ENCODE peak calls at places on chromosomes 13 and 19, in six cellular contexts. O is effector CD4-positive, alpha-beta T cell; Q is stimulated activated CD8-positive, alpha-beta memory T cell treated with anti-CD3 and anti-CD28 coated beads, Interleukin-7, amount 100 ng/mL, for 48 hours; A is Calu3; K is A549; D is uterus. W is an unnamed sample.

GRCh38 chr19:1663854-1664253 is 11.4 kb upstream of the TCF3 start:
- DNase-seq in O (no peak), Q (peak), A (no peak), K (no peak), D (no peak), W (no peak)

GRCh38 chr19:13347351-13347750 is 158.9 kb downstream of the CACNA1A start:
- DNase-seq in O (no peak), Q (no peak), A (no peak), K (no peak), D (no peak), W (no peak)

GRCh38 chr19:29596885-29597525 is 9.1 kb upstream of the POP4 start:
- DNase-seq in O (no peak), Q (no peak), A (peak), K (peak), D (no peak), W (no peak)

GRCh38 chr19:54444737-54445136 is 4.3 kb upstream of the LENG8 start:
- DNase-seq in O (no peak), Q (no peak), A (no peak), K (no peak), D (no peak), W (no peak)

GRCh38 chr13:49683489-49683888 is 7.8 kb downstream of the EBPL start:
- DNase-seq in O (no peak), Q (no peak), A (no peak), K (no peak), D (no peak), W (no peak)

GRCh38 chr13:21061077-21061945 is at the start of gene LATS2:
- DNase-seq in O (peak), Q (peak), A (peak), K (peak), D (peak), W (peak)

GRCh38 chr19:35946203-35946602 is 10.0 kb downstream of the LRFN3 start:
- DNase-seq in O (no peak), Q (no peak), A (no peak), K (no peak), D (no peak), W (no peak)

GRCh38 chr19:50557009-50557613 is 11.1 kb downstream of the LRRC4B start:
- DNase-seq in O (no peak), Q (no peak), A (no peak), K (no peak), D (no peak), W (no peak)

GRCh38 chr13:68128297-68128915 is 898.3 kb upstream of the PCDH9 start:
- DNase-seq in O (no peak), Q (no peak), A (no peak), K (no peak), D (no peak), W (no peak)

GRCh38 chr19:9913237-9914000 is 22.9 kb downstream of the OLFM2 start:
- DNase-seq in O (no peak), Q (no peak), A (peak), K (no peak), D (no peak), W (peak)

GRCh38 chr13:95457294-95457693 is 95.2 kb upstream of the CLDN10 start:
- DNase-seq in O (no peak), Q (no peak), A (no peak), K (no peak), D (no peak), W (no peak)

GRCh38 chr13:100530645-100531044 is 57.9 kb downstream of the GGACT start:
- DNase-seq in O (no peak), Q (no peak), A (no peak), K (no peak), D (peak), W (no peak)

GRCh38 chr19:17834350-17835181 is 13.2 kb downstream of the JAK3 start:
- DNase-seq in O (no peak), Q (no peak), A (no peak), K (peak), D (no peak), W (no peak)

GRCh38 chr19:18109731-18110671 is 12.4 kb downstream of the MAST3 start:
- DNase-seq in O (peak), Q (no peak), A (peak), K (no peak), D (no peak), W (peak)

GRCh38 chr13:31794452-31794851 is 55.1 kb downstream of the RXFP2 start:
- DNase-seq in O (no peak), Q (no peak), A (no peak), K (no peak), D (no peak), W (no peak)

GRCh38 chr19:33505823-33506222 is 15.8 kb downstream of the PEPD start:
- DNase-seq in O (no peak), Q (no peak), A (no peak), K (no peak), D (no peak), W (no peak)

GRCh38 chr13:34883381-34883780 is 58.7 kb upstream of the NBEA start:
- DNase-seq in O (no peak), Q (no peak), A (no peak), K (no peak), D (peak), W (no peak)

GRCh38 chr13:23674795-23675640 is 104.8 kb downstream of the TNFRSF19 start:
- DNase-seq in O (no peak), Q (no peak), A (no peak), K (peak), D (no peak), W (peak)

GRCh38 chr19:34996978-34997640 is 3.0 kb upstream of the GRAMD1A start:
- DNase-seq in O (no peak), Q (no peak), A (no peak), K (no peak), D (no peak), W (no peak)